ENCODE peak calls at places on chromosomes 13 and 19, in six cellular contexts. C is left colon, A is Peyer's patch, G is PC-9, W is stromal cell of bone marrow, S is caudate nucleus. X is an unnamed sample.
A peak's percentile ranks its signal among the peaks of the same experiment; 100 is the strongest.

GRCh38 chr13:53068841-53069520 is 40.4 kb downstream of the OLFM4 start:
- DNase-seq in C (no peak), A (no peak), G (no peak), W (no peak), S (no peak), X (no peak)

GRCh38 chr19:2049741-2050348 is 1.2 kb downstream of the MKNK2 start:
- DNase-seq in C (peak; percentile 90), A (peak; percentile 89), G (peak; percentile 80), W (peak; percentile 38), S (peak; percentile 49), X (peak; percentile 63)

GRCh38 chr19:35154535-35155406 is at the start of gene FXYD5:
- DNase-seq in C (peak; percentile 63), A (no peak), G (peak; percentile 65), W (peak; percentile 73), S (no peak), X (no peak)

GRCh38 chr13:88590574-88590973 is 919.4 kb downstream of the SLITRK5 start:
- DNase-seq in C (no peak), A (no peak), G (no peak), W (no peak), S (no peak), X (no peak)

GRCh38 chr13:72314210-72314609 is 413.2 kb downstream of the MZT1 start:
- DNase-seq in C (no peak), A (no peak), G (no peak), W (no peak), S (no peak), X (no peak)

GRCh38 chr13:106089251-106089940 is 446.1 kb downstream of the EFNB2 start:
- DNase-seq in C (no peak), A (no peak), G (no peak), W (no peak), S (no peak), X (peak; percentile 2)

GRCh38 chr19:55487884-55488687 is at the start of gene SSC5D:
- DNase-seq in C (peak; percentile 59), A (no peak), G (no peak), W (peak; percentile 38), S (no peak), X (peak; percentile 22)

GRCh38 chr19:2478324-2478755 is 2.4 kb downstream of the GADD45B start:
- DNase-seq in C (peak; percentile 85), A (peak; percentile 76), G (peak; percentile 63), W (peak; percentile 64), S (peak; percentile 49), X (peak; percentile 63)

GRCh38 chr13:20998649-20999415 is 62.6 kb downstream of the LATS2 start:
- DNase-seq in C (no peak), A (no peak), G (no peak), W (no peak), S (no peak), X (no peak)

GRCh38 chr19:11887618-11888531 is at the start of gene ZNF69:
- DNase-seq in C (peak; percentile 94), A (peak; percentile 89), G (peak; percentile 90), W (peak; percentile 42), S (peak; percentile 74), X (peak; percentile 58)

GRCh38 chr13:44575741-44576395 is at the start of gene TSC22D1:
- DNase-seq in C (peak; percentile 48), A (peak; percentile 73), G (peak; percentile 19), W (no peak), S (peak; percentile 53), X (peak; percentile 61)

GRCh38 chr19:34733266-34733825 is 697 bp upstream of the ZNF181 start:
- DNase-seq in C (peak; percentile 62), A (no peak), G (no peak), W (no peak), S (no peak), X (no peak)

GRCh38 chr19:6211632-6212402 is 68.0 kb downstream of the MLLT1 start:
- DNase-seq in C (no peak), A (peak; percentile 46), G (no peak), W (no peak), S (no peak), X (no peak)

GRCh38 chr13:60583196-60583908 is 186.3 kb downstream of the TDRD3 start:
- DNase-seq in C (peak; percentile 30), A (no peak), G (no peak), W (peak; percentile 90), S (no peak), X (no peak)

GRCh38 chr19:43826787-43827754 is at the start of gene ZNF283:
- DNase-seq in C (peak; percentile 94), A (peak; percentile 91), G (peak; percentile 88), W (peak; percentile 79), S (peak; percentile 90), X (peak; percentile 27)

GRCh38 chr13:40456397-40456958 is 210.0 kb downstream of the FOXO1 start:
- DNase-seq in C (no peak), A (no peak), G (no peak), W (no peak), S (no peak), X (no peak)

GRCh38 chr13:110419391-110419791 is 112.3 kb downstream of the COL4A2 start:
- DNase-seq in C (no peak), A (no peak), G (peak; percentile 39), W (no peak), S (no peak), X (no peak)

GRCh38 chr19:5170329-5170745 is 170.3 kb downstream of the PTPRS start:
- DNase-seq in C (no peak), A (no peak), G (no peak), W (no peak), S (no peak), X (no peak)

GRCh38 chr13:48977973-48978372 is 2.3 kb downstream of the FNDC3A start:
- DNase-seq in C (no peak), A (no peak), G (no peak), W (no peak), S (no peak), X (no peak)

X was measured in nucleus accumbens.